ENCODE peak calls at places on chromosome 22, in nine cellular contexts. One of them, this sample, is unnamed.
A peak's percentile ranks its signal among the peaks of the same experiment; 100 is the strongest.

GRCh38 chr22:20804650-20805049 is 30.7 kb downstream of the SERPIND1 start:
- DNase-seq in effector memory CD4-positive, alpha-beta T cell: no peak
- DNase-seq in HL-60: no peak
- DNase-seq in GM23338: no peak
- DNase-seq in heart right ventricle: no peak
- DNase-seq in mammary epithelial cell: no peak
- DNase-seq in OCI-LY7: no peak
- DNase-seq in neuronal stem cell: no peak
- DNase-seq in cardiac muscle cell: no peak
- DNase-seq in this sample: no peak

GRCh38 chr22:30089655-30089974 is 9.4 kb downstream of the HORMAD2 start:
- DNase-seq in effector memory CD4-positive, alpha-beta T cell: no peak
- DNase-seq in HL-60: no peak
- DNase-seq in GM23338: no peak
- DNase-seq in heart right ventricle: no peak
- DNase-seq in mammary epithelial cell: no peak
- DNase-seq in OCI-LY7: no peak
- DNase-seq in neuronal stem cell: no peak
- DNase-seq in cardiac muscle cell: no peak
- DNase-seq in this sample: no peak

GRCh38 chr22:16974298-16975084 is 33.5 kb downstream of the GAB4 start:
- DNase-seq in effector memory CD4-positive, alpha-beta T cell: no peak
- DNase-seq in HL-60: no peak
- DNase-seq in GM23338: no peak
- DNase-seq in heart right ventricle: no peak
- DNase-seq in mammary epithelial cell: no peak
- DNase-seq in OCI-LY7: peak; percentile 15
- DNase-seq in neuronal stem cell: no peak
- DNase-seq in cardiac muscle cell: no peak
- DNase-seq in this sample: no peak

GRCh38 chr22:27397036-27397947 is 404.3 kb downstream of the MN1 start:
- DNase-seq in effector memory CD4-positive, alpha-beta T cell: no peak
- DNase-seq in HL-60: no peak
- DNase-seq in GM23338: no peak
- DNase-seq in heart right ventricle: no peak
- DNase-seq in mammary epithelial cell: no peak
- DNase-seq in OCI-LY7: no peak
- DNase-seq in neuronal stem cell: no peak
- DNase-seq in cardiac muscle cell: no peak
- DNase-seq in this sample: no peak

GRCh38 chr22:20805972-20806471 is 32.1 kb downstream of the SERPIND1 start:
- DNase-seq in effector memory CD4-positive, alpha-beta T cell: no peak
- DNase-seq in HL-60: no peak
- DNase-seq in GM23338: no peak
- DNase-seq in heart right ventricle: no peak
- DNase-seq in mammary epithelial cell: no peak
- DNase-seq in OCI-LY7: no peak
- DNase-seq in neuronal stem cell: no peak
- DNase-seq in cardiac muscle cell: no peak
- DNase-seq in this sample: no peak

GRCh38 chr22:20156611-20157415 is 6.0 kb upstream of the CCDC188 start:
- DNase-seq in effector memory CD4-positive, alpha-beta T cell: peak; percentile 71
- DNase-seq in HL-60: peak; percentile 38
- DNase-seq in GM23338: peak; percentile 88
- DNase-seq in heart right ventricle: peak; percentile 88
- DNase-seq in mammary epithelial cell: peak; percentile 46
- DNase-seq in OCI-LY7: peak; percentile 75
- DNase-seq in neuronal stem cell: peak; percentile 81
- DNase-seq in cardiac muscle cell: peak; percentile 84
- DNase-seq in this sample: peak; percentile 90

GRCh38 chr22:22787805-22788459 is 99.7 kb upstream of the IGLL5 start:
- DNase-seq in effector memory CD4-positive, alpha-beta T cell: peak; percentile 41
- DNase-seq in HL-60: peak; percentile 30
- DNase-seq in GM23338: peak; percentile 81
- DNase-seq in heart right ventricle: peak; percentile 48
- DNase-seq in mammary epithelial cell: peak; percentile 12
- DNase-seq in OCI-LY7: peak; percentile 82
- DNase-seq in neuronal stem cell: peak; percentile 51
- DNase-seq in cardiac muscle cell: no peak
- DNase-seq in this sample: peak; percentile 66

GRCh38 chr22:48819991-48820390 is 1007.7 kb downstream of the BRD1 start:
- DNase-seq in effector memory CD4-positive, alpha-beta T cell: no peak
- DNase-seq in HL-60: no peak
- DNase-seq in GM23338: no peak
- DNase-seq in heart right ventricle: no peak
- DNase-seq in mammary epithelial cell: no peak
- DNase-seq in OCI-LY7: no peak
- DNase-seq in neuronal stem cell: no peak
- DNase-seq in cardiac muscle cell: no peak
- DNase-seq in this sample: no peak

GRCh38 chr22:23751441-23751996 is 607 bp upstream of the ZNF70 start:
- DNase-seq in effector memory CD4-positive, alpha-beta T cell: no peak
- DNase-seq in HL-60: no peak
- DNase-seq in GM23338: peak; percentile 69
- DNase-seq in heart right ventricle: no peak
- DNase-seq in mammary epithelial cell: no peak
- DNase-seq in OCI-LY7: no peak
- DNase-seq in neuronal stem cell: no peak
- DNase-seq in cardiac muscle cell: peak; percentile 39
- DNase-seq in this sample: no peak

GRCh38 chr22:42132457-42132856 is 1.8 kb upstream of the CYP2D6 start:
- DNase-seq in effector memory CD4-positive, alpha-beta T cell: no peak
- DNase-seq in HL-60: no peak
- DNase-seq in GM23338: peak; percentile 33
- DNase-seq in heart right ventricle: peak; percentile 12
- DNase-seq in mammary epithelial cell: no peak
- DNase-seq in OCI-LY7: no peak
- DNase-seq in neuronal stem cell: no peak
- DNase-seq in cardiac muscle cell: no peak
- DNase-seq in this sample: no peak

GRCh38 chr22:43303751-43304150 is 39.4 kb downstream of the SCUBE1 start:
- DNase-seq in effector memory CD4-positive, alpha-beta T cell: no peak
- DNase-seq in HL-60: no peak
- DNase-seq in GM23338: no peak
- DNase-seq in heart right ventricle: no peak
- DNase-seq in mammary epithelial cell: no peak
- DNase-seq in OCI-LY7: no peak
- DNase-seq in neuronal stem cell: no peak
- DNase-seq in cardiac muscle cell: no peak
- DNase-seq in this sample: no peak

GRCh38 chr22:43304831-43305230 is 38.3 kb downstream of the SCUBE1 start:
- DNase-seq in effector memory CD4-positive, alpha-beta T cell: no peak
- DNase-seq in HL-60: no peak
- DNase-seq in GM23338: no peak
- DNase-seq in heart right ventricle: no peak
- DNase-seq in mammary epithelial cell: no peak
- DNase-seq in OCI-LY7: no peak
- DNase-seq in neuronal stem cell: no peak
- DNase-seq in cardiac muscle cell: no peak
- DNase-seq in this sample: no peak

GRCh38 chr22:43303166-43303565 is 40.0 kb downstream of the SCUBE1 start:
- DNase-seq in effector memory CD4-positive, alpha-beta T cell: no peak
- DNase-seq in HL-60: no peak
- DNase-seq in GM23338: no peak
- DNase-seq in heart right ventricle: no peak
- DNase-seq in mammary epithelial cell: no peak
- DNase-seq in OCI-LY7: no peak
- DNase-seq in neuronal stem cell: no peak
- DNase-seq in cardiac muscle cell: no peak
- DNase-seq in this sample: no peak

GRCh38 chr22:43308451-43309235 is 34.5 kb downstream of the SCUBE1 start:
- DNase-seq in effector memory CD4-positive, alpha-beta T cell: no peak
- DNase-seq in HL-60: no peak
- DNase-seq in GM23338: peak; percentile 34
- DNase-seq in heart right ventricle: no peak
- DNase-seq in mammary epithelial cell: no peak
- DNase-seq in OCI-LY7: no peak
- DNase-seq in neuronal stem cell: no peak
- DNase-seq in cardiac muscle cell: no peak
- DNase-seq in this sample: no peak

DNA sequence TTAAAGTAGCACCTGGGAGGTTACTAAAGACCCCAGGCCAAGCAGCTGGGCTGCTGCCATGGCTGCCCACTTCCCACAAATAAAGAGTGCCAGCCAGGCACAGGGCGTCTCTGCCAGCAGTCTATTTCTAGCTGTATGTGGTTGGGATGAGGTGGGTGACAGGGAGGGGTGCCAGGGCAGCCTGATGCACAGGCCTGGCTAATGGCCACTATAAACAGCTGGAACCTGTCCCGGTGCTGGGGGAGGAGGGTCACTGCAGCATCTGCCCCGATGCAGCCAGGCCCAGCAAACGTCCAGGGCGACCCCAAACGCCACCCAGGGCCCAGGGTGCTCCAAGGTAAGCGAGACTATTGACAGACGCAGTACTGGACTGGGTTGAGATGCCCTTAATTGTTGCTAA is 37.4 kb downstream of the SCUBE1 start:
- DNase-seq in effector memory CD4-positive, alpha-beta T cell: no peak
- DNase-seq in HL-60: no peak
- DNase-seq in GM23338: no peak
- DNase-seq in heart right ventricle: peak; percentile 67
- DNase-seq in mammary epithelial cell: no peak
- DNase-seq in OCI-LY7: no peak
- DNase-seq in neuronal stem cell: no peak
- DNase-seq in cardiac muscle cell: no peak
- DNase-seq in this sample: peak; percentile 64
- H3K27ac ChIP-seq in effector memory CD4-positive, alpha-beta T cell: no peak overlapping the region
- H3K27ac ChIP-seq in HL-60: no peak overlapping the region
- H3K27ac ChIP-seq in GM23338: no peak overlapping the region
- H3K27ac ChIP-seq in heart right ventricle: no peak overlapping the region
- H3K27ac ChIP-seq in mammary epithelial cell: no peak overlapping the region
- H3K27ac ChIP-seq in OCI-LY7: no peak overlapping the region
- H3K27ac ChIP-seq in neuronal stem cell: no peak overlapping the region
- H3K27ac ChIP-seq in cardiac muscle cell: no peak overlapping the region
- H3K27ac ChIP-seq in this sample: peak overlapping the region; percentile 55

DNA sequence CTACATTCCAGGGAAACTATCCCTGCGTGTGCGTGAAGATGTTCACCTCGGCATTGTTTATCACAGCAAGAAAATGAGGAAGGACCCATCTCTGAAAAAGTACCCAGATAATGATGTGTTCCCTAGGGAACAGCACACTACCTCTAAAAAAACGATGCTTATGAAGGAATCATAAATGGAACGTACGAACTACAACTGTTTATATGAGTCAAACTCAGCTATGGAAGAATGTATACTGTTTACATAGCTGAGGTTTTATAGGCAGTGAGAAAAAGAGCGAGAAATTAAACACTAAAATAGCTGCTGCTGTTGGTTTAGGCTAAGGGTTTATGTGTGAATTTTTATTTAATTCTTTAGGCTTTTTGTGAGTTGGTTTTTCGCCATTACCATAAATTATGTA is 48.9 kb downstream of the APOL1 start:
- DNase-seq in effector memory CD4-positive, alpha-beta T cell: no peak
- DNase-seq in HL-60: no peak
- DNase-seq in GM23338: no peak
- DNase-seq in heart right ventricle: no peak
- DNase-seq in mammary epithelial cell: no peak
- DNase-seq in OCI-LY7: no peak
- DNase-seq in neuronal stem cell: no peak
- DNase-seq in cardiac muscle cell: no peak
- DNase-seq in this sample: no peak
- H3K27ac ChIP-seq in effector memory CD4-positive, alpha-beta T cell: no peak overlapping the region
- H3K27ac ChIP-seq in HL-60: no peak overlapping the region
- H3K27ac ChIP-seq in GM23338: no peak overlapping the region
- H3K27ac ChIP-seq in heart right ventricle: no peak overlapping the region
- H3K27ac ChIP-seq in mammary epithelial cell: no peak overlapping the region
- H3K27ac ChIP-seq in OCI-LY7: no peak overlapping the region
- H3K27ac ChIP-seq in neuronal stem cell: no peak overlapping the region
- H3K27ac ChIP-seq in cardiac muscle cell: no peak overlapping the region
- H3K27ac ChIP-seq in this sample: peak overlapping the region; percentile 4

GRCh38 chr22:32596471-32596870 is 121.9 kb downstream of the FBXO7 start:
- DNase-seq in effector memory CD4-positive, alpha-beta T cell: no peak
- DNase-seq in HL-60: no peak
- DNase-seq in GM23338: no peak
- DNase-seq in heart right ventricle: no peak
- DNase-seq in mammary epithelial cell: peak; percentile 53
- DNase-seq in OCI-LY7: no peak
- DNase-seq in neuronal stem cell: no peak
- DNase-seq in cardiac muscle cell: no peak
- DNase-seq in this sample: no peak
- H3K27ac ChIP-seq in effector memory CD4-positive, alpha-beta T cell: no peak overlapping the region
- H3K27ac ChIP-seq in HL-60: no peak overlapping the region
- H3K27ac ChIP-seq in GM23338: no peak overlapping the region
- H3K27ac ChIP-seq in heart right ventricle: no peak overlapping the region
- H3K27ac ChIP-seq in mammary epithelial cell: no peak overlapping the region
- H3K27ac ChIP-seq in OCI-LY7: no peak overlapping the region
- H3K27ac ChIP-seq in neuronal stem cell: no peak overlapping the region
- H3K27ac ChIP-seq in cardiac muscle cell: no peak overlapping the region
- H3K27ac ChIP-seq in this sample: no peak overlapping the region

DNA sequence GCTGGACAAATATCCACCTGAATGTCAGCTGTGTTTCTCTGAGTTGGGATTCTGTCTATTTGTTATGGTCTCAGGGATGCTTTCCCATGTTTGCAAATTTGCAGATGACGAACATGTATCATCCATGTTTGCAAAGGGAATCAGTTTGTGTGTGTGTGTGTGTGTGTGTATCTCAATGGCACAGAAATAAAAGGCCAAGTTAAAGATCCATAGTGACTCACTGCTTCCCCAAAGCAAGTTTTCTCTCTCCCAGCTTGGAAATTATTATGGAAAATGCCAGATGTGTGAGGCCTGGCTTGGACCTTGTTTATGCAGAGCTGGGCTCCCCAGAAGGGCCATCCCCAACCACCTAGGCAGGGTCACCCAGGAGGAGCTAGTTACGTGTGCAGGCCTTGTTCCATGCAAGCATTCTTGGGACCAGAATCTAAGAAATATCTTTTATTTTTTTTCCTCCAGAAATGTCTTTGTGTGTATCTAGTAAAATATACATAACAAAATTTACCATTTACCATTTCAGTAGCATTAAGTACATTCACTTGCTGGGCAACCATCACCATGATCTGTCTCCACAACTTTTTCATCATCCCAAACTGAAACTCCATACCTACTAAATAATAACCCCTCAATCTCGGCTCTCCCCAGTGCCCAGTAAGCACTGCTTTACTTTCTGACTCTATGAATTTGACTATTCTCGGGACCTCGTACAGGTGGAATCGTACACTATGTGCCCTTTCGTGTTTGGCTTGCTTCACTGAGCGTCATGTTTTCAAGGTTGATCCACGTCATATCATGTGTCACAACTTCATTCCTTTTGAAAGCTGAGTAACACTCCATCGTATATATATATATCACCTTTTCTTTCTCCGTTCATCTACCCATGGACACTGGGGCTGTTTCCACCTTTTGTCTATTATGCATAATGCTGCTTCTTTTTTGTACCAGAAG is 56.6 kb upstream of the WNT7B start:
- DNase-seq in effector memory CD4-positive, alpha-beta T cell: no peak
- DNase-seq in HL-60: no peak
- DNase-seq in GM23338: no peak
- DNase-seq in heart right ventricle: no peak
- DNase-seq in mammary epithelial cell: no peak
- DNase-seq in OCI-LY7: no peak
- DNase-seq in neuronal stem cell: no peak
- DNase-seq in cardiac muscle cell: no peak
- DNase-seq in this sample: no peak
- H3K27ac ChIP-seq in effector memory CD4-positive, alpha-beta T cell: no peak overlapping the region
- H3K27ac ChIP-seq in HL-60: no peak overlapping the region
- H3K27ac ChIP-seq in GM23338: no peak overlapping the region
- H3K27ac ChIP-seq in heart right ventricle: no peak overlapping the region
- H3K27ac ChIP-seq in mammary epithelial cell: no peak overlapping the region
- H3K27ac ChIP-seq in OCI-LY7: no peak overlapping the region
- H3K27ac ChIP-seq in neuronal stem cell: no peak overlapping the region
- H3K27ac ChIP-seq in cardiac muscle cell: no peak overlapping the region
- H3K27ac ChIP-seq in this sample: no peak overlapping the region

This sample was measured in SK-N-SH.